ENCODE peak calls at places on chromosomes 7 and 10, in five cellular contexts. One of them, this sample, is unnamed.

GRCh38 chr7:12256025-12256570 is 45.0 kb downstream of the TMEM106B start:
- DNase-seq in endothelial cell: no peak
- DNase-seq in nephron progenitor cell: no peak
- DNase-seq in NCI-H446 treated with DMSO at 0.1 percent for 48 hours: no peak
- DNase-seq in activated CD8-positive, alpha-beta T cell treated with anti-CD3 and anti-CD28 coated beads, Interleukin-2, amount 10 ng/mL, durations not matched to agents 7 days and 5 days: no peak
- DNase-seq in this sample: no peak

GRCh38 chr10:60896033-60896432 is 48.0 kb downstream of the RHOBTB1 start:
- DNase-seq in endothelial cell: no peak
- DNase-seq in nephron progenitor cell: no peak
- DNase-seq in NCI-H446 treated with DMSO at 0.1 percent for 48 hours: no peak
- DNase-seq in activated CD8-positive, alpha-beta T cell treated with anti-CD3 and anti-CD28 coated beads, Interleukin-2, amount 10 ng/mL, durations not matched to agents 7 days and 5 days: no peak
- DNase-seq in this sample: no peak

GRCh38 chr10:49362596-49363260 is 33.2 kb downstream of the DRGX start:
- DNase-seq in endothelial cell: no peak
- DNase-seq in nephron progenitor cell: no peak
- DNase-seq in NCI-H446 treated with DMSO at 0.1 percent for 48 hours: no peak
- DNase-seq in activated CD8-positive, alpha-beta T cell treated with anti-CD3 and anti-CD28 coated beads, Interleukin-2, amount 10 ng/mL, durations not matched to agents 7 days and 5 days: peak
- DNase-seq in this sample: no peak

GRCh38 chr7:22781230-22781711 is 41.4 kb downstream of the TOMM7 start:
- DNase-seq in endothelial cell: no peak
- DNase-seq in nephron progenitor cell: no peak
- DNase-seq in NCI-H446 treated with DMSO at 0.1 percent for 48 hours: peak
- DNase-seq in activated CD8-positive, alpha-beta T cell treated with anti-CD3 and anti-CD28 coated beads, Interleukin-2, amount 10 ng/mL, durations not matched to agents 7 days and 5 days: no peak
- DNase-seq in this sample: no peak

GRCh38 chr7:107173191-107173590 is 4.4 kb downstream of the HBP1 start:
- DNase-seq in endothelial cell: no peak
- DNase-seq in nephron progenitor cell: no peak
- DNase-seq in NCI-H446 treated with DMSO at 0.1 percent for 48 hours: no peak
- DNase-seq in activated CD8-positive, alpha-beta T cell treated with anti-CD3 and anti-CD28 coated beads, Interleukin-2, amount 10 ng/mL, durations not matched to agents 7 days and 5 days: no peak
- DNase-seq in this sample: no peak

GRCh38 chr10:74824184-74825032 is 2.0 kb upstream of the KAT6B start:
- DNase-seq in endothelial cell: peak
- DNase-seq in nephron progenitor cell: peak
- DNase-seq in NCI-H446 treated with DMSO at 0.1 percent for 48 hours: no peak
- DNase-seq in activated CD8-positive, alpha-beta T cell treated with anti-CD3 and anti-CD28 coated beads, Interleukin-2, amount 10 ng/mL, durations not matched to agents 7 days and 5 days: peak
- DNase-seq in this sample: peak

GRCh38 chr7:31027161-31027965 is 24.7 kb upstream of the ADCYAP1R1 start:
- DNase-seq in endothelial cell: peak
- DNase-seq in nephron progenitor cell: peak
- DNase-seq in NCI-H446 treated with DMSO at 0.1 percent for 48 hours: peak
- DNase-seq in activated CD8-positive, alpha-beta T cell treated with anti-CD3 and anti-CD28 coated beads, Interleukin-2, amount 10 ng/mL, durations not matched to agents 7 days and 5 days: no peak
- DNase-seq in this sample: peak

GRCh38 chr7:81519886-81520285 is 250.0 kb downstream of the HGF start:
- DNase-seq in endothelial cell: no peak
- DNase-seq in nephron progenitor cell: no peak
- DNase-seq in NCI-H446 treated with DMSO at 0.1 percent for 48 hours: peak
- DNase-seq in activated CD8-positive, alpha-beta T cell treated with anti-CD3 and anti-CD28 coated beads, Interleukin-2, amount 10 ng/mL, durations not matched to agents 7 days and 5 days: no peak
- DNase-seq in this sample: no peak

GRCh38 chr10:120460191-120460590 is 3.2 kb downstream of the PLPP4 start:
- DNase-seq in endothelial cell: no peak
- DNase-seq in nephron progenitor cell: no peak
- DNase-seq in NCI-H446 treated with DMSO at 0.1 percent for 48 hours: no peak
- DNase-seq in activated CD8-positive, alpha-beta T cell treated with anti-CD3 and anti-CD28 coated beads, Interleukin-2, amount 10 ng/mL, durations not matched to agents 7 days and 5 days: no peak
- DNase-seq in this sample: no peak

GRCh38 chr7:135917721-135918120 is 59.4 kb downstream of the MTPN start:
- DNase-seq in endothelial cell: no peak
- DNase-seq in nephron progenitor cell: no peak
- DNase-seq in NCI-H446 treated with DMSO at 0.1 percent for 48 hours: no peak
- DNase-seq in activated CD8-positive, alpha-beta T cell treated with anti-CD3 and anti-CD28 coated beads, Interleukin-2, amount 10 ng/mL, durations not matched to agents 7 days and 5 days: no peak
- DNase-seq in this sample: no peak

GRCh38 chr10:126928252-126928651 is 23.0 kb downstream of the DOCK1 start:
- DNase-seq in endothelial cell: no peak
- DNase-seq in nephron progenitor cell: no peak
- DNase-seq in NCI-H446 treated with DMSO at 0.1 percent for 48 hours: no peak
- DNase-seq in activated CD8-positive, alpha-beta T cell treated with anti-CD3 and anti-CD28 coated beads, Interleukin-2, amount 10 ng/mL, durations not matched to agents 7 days and 5 days: no peak
- DNase-seq in this sample: peak

GRCh38 chr10:30911303-30911863 is 120.3 kb downstream of the ZNF438 start:
- DNase-seq in endothelial cell: no peak
- DNase-seq in nephron progenitor cell: no peak
- DNase-seq in NCI-H446 treated with DMSO at 0.1 percent for 48 hours: no peak
- DNase-seq in activated CD8-positive, alpha-beta T cell treated with anti-CD3 and anti-CD28 coated beads, Interleukin-2, amount 10 ng/mL, durations not matched to agents 7 days and 5 days: no peak
- DNase-seq in this sample: no peak